ENCODE peak calls at places on chromosomes 16 and 17, in five cellular contexts. One of them, this sample, is unnamed. For H3K4me1, the result is how much of the 10 kb centered on the place peaks cover.

GRCh38 chr16:81632392-81633146 is 146.5 kb upstream of the PLCG2 start:
- DNase-seq in A549: peak
- DNase-seq in left ventricle myocardium inferior: no peak
- DNase-seq in right atrium auricular region: no peak
- DNase-seq in CD8-positive, alpha-beta T cell: peak
- DNase-seq in this sample: peak

GRCh38 chr17:76271669-76272540 is 6.8 kb downstream of the UBALD2 start:
- DNase-seq in A549: no peak
- DNase-seq in left ventricle myocardium inferior: no peak
- DNase-seq in right atrium auricular region: no peak
- DNase-seq in CD8-positive, alpha-beta T cell: peak
- DNase-seq in this sample: no peak

GRCh38 chr17:1156864-1157263 is 22.9 kb downstream of the ABR start:
- DNase-seq in A549: no peak
- DNase-seq in left ventricle myocardium inferior: no peak
- DNase-seq in right atrium auricular region: no peak
- DNase-seq in CD8-positive, alpha-beta T cell: no peak
- DNase-seq in this sample: no peak

GRCh38 chr17:68646626-68647526 is 45.7 kb upstream of the FAM20A start:
- DNase-seq in A549: no peak
- DNase-seq in left ventricle myocardium inferior: no peak
- DNase-seq in right atrium auricular region: no peak
- DNase-seq in CD8-positive, alpha-beta T cell: no peak
- DNase-seq in this sample: no peak

GRCh38 chr16:28091706-28092105 is 28.2 kb upstream of the GSG1L start:
- DNase-seq in A549: no peak
- DNase-seq in left ventricle myocardium inferior: no peak
- DNase-seq in right atrium auricular region: no peak
- DNase-seq in CD8-positive, alpha-beta T cell: no peak
- DNase-seq in this sample: no peak

GRCh38 chr17:77451894-77452852 is 311.4 kb downstream of the SEC14L1 start:
- DNase-seq in A549: no peak
- DNase-seq in left ventricle myocardium inferior: peak
- DNase-seq in right atrium auricular region: peak
- DNase-seq in CD8-positive, alpha-beta T cell: no peak
- DNase-seq in this sample: no peak

GRCh38 chr16:73887895-73888294 is 408.7 kb upstream of the PSMD7 start:
- DNase-seq in A549: no peak
- DNase-seq in left ventricle myocardium inferior: no peak
- DNase-seq in right atrium auricular region: no peak
- DNase-seq in CD8-positive, alpha-beta T cell: no peak
- DNase-seq in this sample: no peak

GRCh38 chr16:15611610-15612009 is 31.3 kb downstream of the MARF1 start:
- DNase-seq in A549: no peak
- DNase-seq in left ventricle myocardium inferior: no peak
- DNase-seq in right atrium auricular region: no peak
- DNase-seq in CD8-positive, alpha-beta T cell: no peak
- DNase-seq in this sample: no peak

GRCh38 chr17:17849147-17849820 is 12.5 kb upstream of the SREBF1 start:
- DNase-seq in A549: no peak
- DNase-seq in left ventricle myocardium inferior: peak
- DNase-seq in right atrium auricular region: peak
- DNase-seq in CD8-positive, alpha-beta T cell: peak
- DNase-seq in this sample: peak

DNA sequence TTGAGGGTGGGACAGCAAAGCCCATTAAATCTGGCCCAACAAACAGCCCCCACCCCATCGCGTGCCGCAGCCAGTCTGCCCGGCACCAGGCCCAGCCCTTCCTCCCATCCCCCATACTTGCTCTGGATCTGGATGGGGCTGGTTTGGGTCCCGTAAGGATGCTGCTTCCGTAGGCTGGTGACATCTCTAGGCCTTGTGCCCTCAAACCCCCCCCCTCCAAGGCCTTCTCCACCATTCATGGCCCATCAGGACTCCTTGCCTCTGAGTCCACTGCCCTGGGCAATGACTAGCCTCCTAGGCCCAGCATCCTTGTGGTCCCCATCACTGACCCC is 844 bp upstream of the FAM83G start:
- DNase-seq in A549: no peak
- DNase-seq in left ventricle myocardium inferior: no peak
- DNase-seq in right atrium auricular region: no peak
- DNase-seq in CD8-positive, alpha-beta T cell: no peak
- DNase-seq in this sample: no peak
- H3K4me3 ChIP-seq in A549: peak
- H3K4me3 ChIP-seq in left ventricle myocardium inferior: no peak
- H3K4me3 ChIP-seq in right atrium auricular region: no peak
- H3K4me3 ChIP-seq in CD8-positive, alpha-beta T cell: no peak
- H3K4me3 ChIP-seq in this sample: no peak

GRCh38 chr16:25106567-25107465 is 4.7 kb upstream of the LCMT1 start:
- DNase-seq in A549: peak
- DNase-seq in left ventricle myocardium inferior: peak
- DNase-seq in right atrium auricular region: peak
- DNase-seq in CD8-positive, alpha-beta T cell: peak
- DNase-seq in this sample: peak

GRCh38 chr16:25108054-25108453 is 3.5 kb upstream of the LCMT1 start:
- DNase-seq in A549: peak
- DNase-seq in left ventricle myocardium inferior: no peak
- DNase-seq in right atrium auricular region: no peak
- DNase-seq in CD8-positive, alpha-beta T cell: peak
- DNase-seq in this sample: peak

GRCh38 chr16:25109643-25110042 is 1.9 kb upstream of the LCMT1 start:
- DNase-seq in A549: peak
- DNase-seq in left ventricle myocardium inferior: no peak
- DNase-seq in right atrium auricular region: peak
- DNase-seq in CD8-positive, alpha-beta T cell: no peak
- DNase-seq in this sample: no peak

GRCh38 chr16:25110392-25110947 is 1.1 kb upstream of the LCMT1 start:
- DNase-seq in A549: peak
- DNase-seq in left ventricle myocardium inferior: no peak
- DNase-seq in right atrium auricular region: no peak
- DNase-seq in CD8-positive, alpha-beta T cell: no peak
- DNase-seq in this sample: no peak

DNA sequence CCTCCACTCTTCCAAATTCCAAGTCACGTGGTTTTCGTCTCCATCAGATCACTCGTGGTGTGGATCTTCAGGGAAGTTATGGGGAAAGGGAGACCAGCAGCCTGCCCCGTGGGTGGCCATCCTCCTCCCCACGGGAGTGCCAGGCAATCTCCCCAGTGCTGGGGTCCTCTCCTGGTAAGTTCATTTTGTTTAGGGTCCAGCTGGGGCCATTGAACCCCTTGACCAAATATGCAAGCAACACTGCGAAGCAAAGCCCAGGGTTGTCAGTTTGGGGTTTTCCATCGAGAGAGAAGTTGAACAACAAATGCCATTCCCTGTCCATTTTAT is 4.1 kb upstream of the LCMT1 start:
- DNase-seq in A549: no peak
- DNase-seq in left ventricle myocardium inferior: no peak
- DNase-seq in right atrium auricular region: no peak
- DNase-seq in CD8-positive, alpha-beta T cell: no peak
- DNase-seq in this sample: no peak
- H3K27ac ChIP-seq in A549: peak
- H3K27ac ChIP-seq in left ventricle myocardium inferior: peak
- H3K27ac ChIP-seq in right atrium auricular region: peak
- H3K27ac ChIP-seq in CD8-positive, alpha-beta T cell: peak
- H3K27ac ChIP-seq in this sample: peak

DNA sequence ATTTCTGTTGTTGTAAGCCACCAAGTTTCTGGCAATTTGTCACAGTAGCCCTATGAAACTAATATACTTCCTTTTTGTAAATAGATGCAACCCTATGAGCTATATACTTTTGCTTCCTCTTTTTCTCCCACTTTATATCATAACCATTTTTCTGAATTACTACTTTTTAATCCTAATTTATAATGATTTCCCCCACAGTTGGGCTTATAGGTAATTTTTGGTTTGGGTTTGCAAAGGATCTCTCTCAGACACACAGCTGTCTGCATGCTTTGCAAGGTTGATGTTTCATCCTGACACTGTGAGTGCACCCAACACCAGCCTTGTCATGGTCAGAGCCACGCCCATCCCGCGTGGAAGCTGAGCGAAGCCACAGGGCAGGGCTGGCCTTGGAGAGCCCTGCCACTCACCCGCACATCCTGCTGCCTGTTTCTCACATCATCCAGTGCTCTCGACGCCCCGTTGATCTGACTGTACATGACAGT is 5.7 kb downstream of the TRIM25 start:
- DNase-seq in A549: peak
- DNase-seq in left ventricle myocardium inferior: peak
- DNase-seq in right atrium auricular region: no peak
- DNase-seq in CD8-positive, alpha-beta T cell: no peak
- DNase-seq in this sample: no peak
- H3K4me1 ChIP-seq in A549: under half
- H3K4me1 ChIP-seq in left ventricle myocardium inferior: half or more
- H3K4me1 ChIP-seq in right atrium auricular region: under half
- H3K4me1 ChIP-seq in CD8-positive, alpha-beta T cell: under half
- H3K4me1 ChIP-seq in this sample: under half

DNA sequence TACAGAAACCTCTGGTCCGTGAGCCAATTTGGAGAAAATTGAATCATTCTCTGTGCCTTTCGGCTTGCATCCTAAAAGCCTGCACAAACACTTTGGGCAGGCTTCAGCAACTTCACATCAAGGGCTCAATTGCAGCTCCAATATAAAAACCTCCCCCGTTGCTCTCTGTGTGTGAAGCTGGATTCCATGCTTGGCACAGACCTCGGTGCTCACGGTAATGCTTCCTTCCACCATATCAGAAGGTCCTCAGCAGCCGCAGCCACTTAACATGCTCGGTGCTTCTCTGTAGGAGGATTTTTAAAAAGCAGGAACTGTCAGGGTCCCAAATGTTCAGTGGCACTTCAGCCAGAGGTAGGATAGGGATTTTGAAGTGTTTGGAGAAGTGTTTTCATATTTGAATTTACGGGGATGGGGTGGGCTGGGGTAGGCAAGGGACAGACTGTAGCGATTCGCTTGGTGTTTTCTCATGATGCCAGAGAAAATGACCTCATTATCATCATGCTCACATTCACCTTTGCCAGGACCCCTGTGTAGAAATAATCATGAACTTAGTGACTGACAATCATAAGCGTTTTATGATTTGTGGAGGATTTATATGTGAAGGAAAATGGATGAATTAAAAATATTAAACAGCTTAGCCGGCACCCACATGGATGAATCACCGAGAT is 84.6 kb downstream of the WWOX start:
- DNase-seq in A549: no peak
- DNase-seq in left ventricle myocardium inferior: no peak
- DNase-seq in right atrium auricular region: no peak
- DNase-seq in CD8-positive, alpha-beta T cell: no peak
- DNase-seq in this sample: no peak
- H3K4me3 ChIP-seq in A549: no peak
- H3K4me3 ChIP-seq in left ventricle myocardium inferior: no peak
- H3K4me3 ChIP-seq in right atrium auricular region: no peak
- H3K4me3 ChIP-seq in CD8-positive, alpha-beta T cell: no peak
- H3K4me3 ChIP-seq in this sample: no peak

GRCh38 chr16:69176033-69176780 is 10.8 kb upstream of the SNTB2 start:
- DNase-seq in A549: no peak
- DNase-seq in left ventricle myocardium inferior: no peak
- DNase-seq in right atrium auricular region: no peak
- DNase-seq in CD8-positive, alpha-beta T cell: no peak
- DNase-seq in this sample: no peak

GRCh38 chr16:69166946-69167930 is 19.7 kb upstream of the SNTB2 start:
- DNase-seq in A549: no peak
- DNase-seq in left ventricle myocardium inferior: no peak
- DNase-seq in right atrium auricular region: no peak
- DNase-seq in CD8-positive, alpha-beta T cell: no peak
- DNase-seq in this sample: no peak

GRCh38 chr16:69169051-69169450 is 17.9 kb upstream of the SNTB2 start:
- DNase-seq in A549: no peak
- DNase-seq in left ventricle myocardium inferior: no peak
- DNase-seq in right atrium auricular region: no peak
- DNase-seq in CD8-positive, alpha-beta T cell: no peak
- DNase-seq in this sample: no peak

GRCh38 chr16:69169607-69170352 is 17.2 kb upstream of the SNTB2 start:
- DNase-seq in A549: no peak
- DNase-seq in left ventricle myocardium inferior: no peak
- DNase-seq in right atrium auricular region: no peak
- DNase-seq in CD8-positive, alpha-beta T cell: no peak
- DNase-seq in this sample: no peak

DNA sequence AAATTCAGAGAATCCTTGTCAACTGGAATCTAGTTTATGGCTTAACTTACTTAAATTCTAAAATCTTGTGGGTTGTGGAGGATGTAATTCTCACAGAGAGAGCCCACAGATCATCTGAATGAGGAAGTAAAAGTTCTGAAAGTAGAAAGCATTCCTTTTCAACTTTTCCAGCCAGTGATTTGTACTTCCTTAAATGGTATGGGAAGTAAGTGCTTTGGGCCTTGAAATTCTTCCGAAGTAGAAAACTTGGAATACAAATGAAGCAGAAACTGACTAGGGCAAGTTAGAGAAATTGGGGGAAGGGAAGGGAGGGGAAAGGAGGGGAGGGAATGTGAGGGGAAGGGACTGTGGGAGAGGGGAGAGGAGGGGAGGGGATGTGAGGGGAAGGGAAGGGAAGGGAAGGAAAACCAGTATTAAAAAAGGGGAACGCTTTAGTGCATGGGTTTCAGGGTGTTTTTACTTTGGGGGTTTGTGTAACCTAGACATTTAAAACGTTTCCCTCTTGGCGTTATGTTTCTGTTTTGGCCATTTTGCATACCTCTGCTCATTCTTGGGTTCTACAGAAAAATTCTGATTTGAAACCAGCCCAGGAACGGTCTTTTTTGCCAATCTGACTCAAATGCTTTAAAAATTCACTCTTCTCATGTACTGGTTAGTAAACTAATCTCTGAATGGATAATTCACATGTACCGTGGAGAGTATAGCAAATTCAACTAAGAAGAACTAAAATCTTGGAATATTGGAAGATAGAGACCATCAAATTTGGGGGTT is 15.5 kb upstream of the SNTB2 start:
- DNase-seq in A549: no peak
- DNase-seq in left ventricle myocardium inferior: no peak
- DNase-seq in right atrium auricular region: no peak
- DNase-seq in CD8-positive, alpha-beta T cell: no peak
- DNase-seq in this sample: no peak
- H3K27ac ChIP-seq in A549: no peak
- H3K27ac ChIP-seq in left ventricle myocardium inferior: peak
- H3K27ac ChIP-seq in right atrium auricular region: peak
- H3K27ac ChIP-seq in CD8-positive, alpha-beta T cell: no peak
- H3K27ac ChIP-seq in this sample: no peak

DNA sequence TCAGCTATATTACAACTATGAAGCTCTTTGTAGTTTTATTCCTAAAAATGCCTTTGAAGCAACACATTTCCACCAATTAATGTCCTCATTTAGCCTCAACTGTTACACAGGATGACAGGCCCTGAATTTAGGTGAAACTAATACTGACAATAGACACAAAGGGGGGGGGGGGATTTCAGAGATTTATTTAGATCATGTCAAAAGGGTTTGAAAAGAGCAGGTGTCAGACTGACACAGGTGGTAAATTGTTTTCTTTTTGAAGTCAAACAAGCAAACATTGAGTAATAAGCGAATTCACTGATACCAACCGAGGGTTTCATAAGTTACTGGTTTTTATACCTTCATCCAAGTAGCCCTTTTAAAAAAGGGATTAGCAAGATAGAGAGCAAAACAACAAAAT is 40.8 kb downstream of the KANSL1 start:
- DNase-seq in A549: no peak
- DNase-seq in left ventricle myocardium inferior: no peak
- DNase-seq in right atrium auricular region: no peak
- DNase-seq in CD8-positive, alpha-beta T cell: no peak
- DNase-seq in this sample: no peak
- H3K4me1 ChIP-seq in A549: half or more
- H3K4me1 ChIP-seq in left ventricle myocardium inferior: half or more
- H3K4me1 ChIP-seq in right atrium auricular region: under half
- H3K4me1 ChIP-seq in CD8-positive, alpha-beta T cell: half or more
- H3K4me1 ChIP-seq in this sample: half or more

GRCh38 chr17:43713494-43714162 is 45.0 kb downstream of the SOST start:
- DNase-seq in A549: no peak
- DNase-seq in left ventricle myocardium inferior: peak
- DNase-seq in right atrium auricular region: no peak
- DNase-seq in CD8-positive, alpha-beta T cell: no peak
- DNase-seq in this sample: no peak
- H3K4me3 ChIP-seq in A549: peak
- H3K4me3 ChIP-seq in left ventricle myocardium inferior: peak
- H3K4me3 ChIP-seq in right atrium auricular region: peak
- H3K4me3 ChIP-seq in CD8-positive, alpha-beta T cell: peak
- H3K4me3 ChIP-seq in this sample: no peak